ENCODE peak calls at places on chromosomes 5 and 9, in four cellular contexts. B is SK-N-SH, G is K562, C is HepG2. T is an unnamed sample.
A peak's percentile ranks its signal among the peaks of the same experiment; 100 is the strongest.

GRCh38 chr5:111404270-111404769 is 108.0 kb downstream of the STARD4 start:
- DNase-seq in B (no peak), G (no peak), C (peak; percentile 74), T (no peak)

GRCh38 chr9:14618851-14619250 is 74.4 kb downstream of the ZDHHC21 start:
- DNase-seq in C (no peak), G (no peak), B (no peak), T (no peak)

GRCh38 chr5:82217917-82218316 is 60.2 kb downstream of the RPS23 start:
- DNase-seq in B (no peak), C (no peak), G (no peak), T (no peak)

GRCh38 chr5:2188661-2189060 is 305.9 kb upstream of the IRX4 start:
- DNase-seq in G (no peak), C (no peak), B (no peak), T (no peak)

GRCh38 chr5:11903614-11904269 is 504 bp downstream of the CTNND2 start:
- DNase-seq in C (no peak), G (no peak), B (peak; percentile 68), T (no peak)

GRCh38 chr5:107542831-107543231 is 127.9 kb downstream of the EFNA5 start:
- DNase-seq in G (no peak), C (peak; percentile 2), B (no peak), T (no peak)

GRCh38 chr5:23139338-23140171 is 286.4 kb upstream of the CDH12 start:
- DNase-seq in B (peak; percentile 3), C (peak; percentile 3), G (peak; percentile 3), T (no peak)

GRCh38 chr5:75847561-75848021 is 130.4 kb upstream of the POC5 start:
- DNase-seq in B (no peak), G (no peak), C (no peak), T (peak; percentile 83)

GRCh38 chr5:121949885-121950284 is 11.9 kb upstream of the SRFBP1 start:
- DNase-seq in C (peak; percentile 34), B (peak; percentile 66), G (peak; percentile 62), T (no peak)

GRCh38 chr9:121703014-121703734 is 51.7 kb downstream of the DAB2IP start:
- DNase-seq in C (no peak), G (no peak), B (no peak), T (no peak)

GRCh38 chr9:88041447-88041846 is 67.1 kb upstream of the CDK20 start:
- DNase-seq in C (peak; percentile 4), G (no peak), B (peak; percentile 32), T (no peak)

GRCh38 chr9:93123561-93124283 is 10.3 kb downstream of the NINJ1 start:
- DNase-seq in G (no peak), C (no peak), B (peak; percentile 9), T (no peak)

GRCh38 chr9:133225171-133226011 is 16.3 kb upstream of the OBP2B start:
- DNase-seq in G (no peak), B (no peak), C (no peak), T (no peak)

GRCh38 chr5:81519217-81519905 is 125.4 kb upstream of the ACOT12 start:
- DNase-seq in C (no peak), B (no peak), G (no peak), T (no peak)

GRCh38 chr5:9869616-9870288 is 239.6 kb upstream of the TAS2R1 start:
- DNase-seq in G (no peak), B (no peak), C (no peak), T (no peak)

GRCh38 chr9:127574089-127574921 is 37.8 kb upstream of the STXBP1 start:
- DNase-seq in B (no peak), C (no peak), G (no peak), T (no peak)

GRCh38 chr5:35161637-35162248 is 68.5 kb downstream of the PRLR start:
- DNase-seq in B (no peak), C (no peak), G (no peak), T (no peak)

DNA sequence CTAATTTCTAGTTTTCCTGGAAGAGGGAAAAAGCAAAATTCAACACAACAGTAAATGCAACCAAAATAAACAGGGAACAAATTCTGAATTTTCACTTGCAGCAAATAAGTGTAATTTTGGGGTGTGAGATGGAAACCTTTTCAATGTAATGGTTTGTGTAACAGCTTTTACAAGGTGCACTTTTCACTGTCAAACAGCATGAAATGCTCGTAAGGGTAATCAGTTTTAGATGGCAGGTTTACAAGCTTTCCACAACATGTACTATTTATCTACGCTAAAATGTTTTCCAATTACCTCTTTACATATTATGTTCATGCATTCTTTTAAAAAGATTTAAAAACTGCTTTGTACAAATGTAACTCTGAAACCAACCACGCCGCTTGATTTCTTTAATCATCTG is 115.3 kb downstream of the RFX3 start:
- DNase-seq in G (no peak), B (no peak), C (no peak), T (no peak)
- TF ChIP-seq NFIC in G (no peak), B (no peak), C (no peak), T (no peak)

DNA sequence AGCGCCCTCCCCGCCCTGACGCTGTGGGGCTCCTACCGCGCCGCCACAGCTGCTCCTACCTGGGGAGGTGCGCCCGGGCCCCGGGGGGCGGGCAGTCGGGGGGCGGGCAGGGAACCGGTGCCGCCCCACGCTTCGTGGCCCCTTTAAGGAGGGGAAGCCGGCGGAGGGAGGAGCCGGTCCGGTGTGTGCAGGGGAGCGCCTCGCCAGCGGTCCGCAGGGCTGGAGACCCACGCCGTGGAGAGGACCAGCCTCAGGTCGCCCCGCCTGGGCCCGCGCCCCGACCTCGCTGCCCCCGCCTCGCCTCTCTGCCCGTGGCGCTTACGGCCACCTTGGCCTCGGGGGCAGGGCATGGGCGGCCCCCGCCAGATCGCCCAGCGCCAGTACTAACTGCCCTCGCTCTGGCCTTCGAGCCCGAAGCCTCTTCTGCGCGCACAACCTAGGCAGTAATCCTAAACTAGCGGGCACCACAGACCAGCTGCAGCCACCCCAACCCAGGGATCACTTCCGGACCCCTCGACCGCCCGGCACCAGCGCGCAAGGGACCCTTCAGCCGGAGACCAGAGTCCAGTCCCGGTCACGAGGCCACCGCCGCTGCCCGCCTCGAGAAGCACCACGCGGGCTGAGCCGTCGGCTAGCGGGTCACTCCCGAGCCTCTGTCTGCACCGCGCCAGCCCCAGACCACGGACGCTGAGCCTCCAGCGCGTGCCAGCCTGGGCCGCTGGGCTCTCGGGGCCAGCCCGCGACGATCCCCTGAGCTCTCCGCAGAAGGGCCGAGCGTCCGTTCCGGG is at the start of gene FOXE1:
- DNase-seq in C (no peak), G (no peak), B (no peak), T (no peak)
- H3K4me3 ChIP-seq in C (no peak within 1 kb of the TSS), G (no peak within 1 kb of the TSS), B (peak within 1 kb of the TSS; percentile 38), T (no peak within 1 kb of the TSS)

GRCh38 chr9:34171753-34172535 is 6.9 kb upstream of the UBAP1 start:
- DNase-seq in G (no peak), C (no peak), B (no peak), T (no peak)

GRCh38 chr9:34170252-34170915 is 8.5 kb upstream of the UBAP1 start:
- DNase-seq in G (no peak), B (peak; percentile 37), C (no peak), T (no peak)

GRCh38 chr9:34163439-34163838 is 15.4 kb upstream of the UBAP1 start:
- DNase-seq in C (no peak), B (no peak), G (no peak), T (no peak)

GRCh38 chr9:34169125-34169524 is 9.7 kb upstream of the UBAP1 start:
- DNase-seq in C (no peak), B (no peak), G (no peak), T (no peak)
- TF ChIP-seq NFIC in C (no peak), B (no peak), G (no peak), T (no peak)

DNA sequence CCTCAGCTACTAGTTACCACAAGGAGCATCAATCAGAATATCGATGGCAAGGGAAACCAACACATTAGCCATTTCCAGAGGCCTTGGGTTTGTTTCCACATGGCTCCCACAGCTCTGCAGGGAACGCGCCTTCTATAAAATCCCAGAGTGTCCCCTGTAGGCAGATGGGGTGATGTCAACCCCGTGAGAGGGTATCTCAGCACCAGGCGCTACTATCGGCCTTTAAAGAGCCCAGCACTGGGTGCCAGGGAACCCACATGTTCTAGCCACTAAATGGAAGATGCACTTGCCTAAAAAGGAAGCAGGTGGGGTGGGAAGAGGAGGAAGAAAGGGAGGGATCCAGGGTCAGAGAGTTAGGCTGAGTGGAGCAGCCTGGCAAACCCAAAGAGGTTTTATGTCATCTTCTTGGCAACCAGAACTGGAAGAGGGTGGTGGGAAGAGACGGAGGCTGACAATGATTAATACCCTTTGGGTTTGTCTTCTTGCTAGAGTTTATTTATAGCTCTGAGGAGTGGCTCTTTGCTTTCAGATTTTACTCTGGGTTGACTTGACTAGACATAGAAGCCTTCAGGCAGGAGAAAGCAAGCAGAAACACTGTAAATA is 19.9 kb downstream of the MACROH2A1 start:
- DNase-seq in B (no peak), G (no peak), C (no peak), T (no peak)
- H3K4me3 ChIP-seq in B (no peak overlapping the region), G (no peak overlapping the region), C (no peak overlapping the region), T (no peak overlapping the region)